ENCODE peak calls at places on chromosomes 12 and 14, in eight cellular contexts. B is endodermal cell; F is GM23338; U is mammary epithelial cell; D is psoas muscle; H is RWPE2; X is left lung; W is CD8-positive, alpha-beta T cell. Y is an unnamed sample. For H3K4me1, the result is how much of the 10 kb centered on the place peaks cover.

GRCh38 chr14:65354131-65354530 is 58.4 kb upstream of the FUT8 start:
- DNase-seq in B (no peak), F (no peak), U (no peak), D (no peak), H (no peak), X (no peak), W (no peak), Y (no peak)

GRCh38 chr12:93621986-93622385 is 49.5 kb downstream of the SOCS2 start:
- DNase-seq in B (no peak), F (no peak), U (no peak), D (no peak), H (no peak), X (no peak), W (no peak), Y (no peak)

GRCh38 chr12:110023634-110024023 is 24.4 kb downstream of the ANKRD13A start:
- DNase-seq in B (no peak), F (no peak), U (no peak), D (no peak), H (no peak), X (no peak), W (no peak), Y (no peak)

GRCh38 chr12:76919388-76920181 is 40.8 kb upstream of the CSRP2 start:
- DNase-seq in B (no peak), F (no peak), U (no peak), D (no peak), H (no peak), X (no peak), W (no peak), Y (no peak)

GRCh38 chr14:55843718-55844403 is 263.9 kb downstream of the KTN1 start:
- DNase-seq in B (no peak), F (no peak), U (no peak), D (no peak), H (no peak), X (no peak), W (no peak), Y (no peak)

GRCh38 chr12:132030367-132031038 is 80.8 kb downstream of the EP400 start:
- DNase-seq in B (no peak), F (no peak), U (no peak), D (no peak), H (no peak), X (no peak), W (no peak), Y (no peak)

GRCh38 chr12:87155616-87156015 is 873.6 kb downstream of the C12orf50 start:
- DNase-seq in B (no peak), F (no peak), U (peak), D (no peak), H (no peak), X (no peak), W (no peak), Y (no peak)

GRCh38 chr12:108884116-108885012 is 4.5 kb downstream of the DAO start:
- DNase-seq in B (peak), F (peak), U (peak), D (peak), H (no peak), X (peak), W (peak), Y (peak)

GRCh38 chr14:88908216-88908615 is 83.8 kb downstream of the TTC8 start:
- DNase-seq in B (no peak), F (no peak), U (no peak), D (no peak), H (no peak), X (no peak), W (no peak), Y (no peak)

GRCh38 chr12:130965214-130965613 is 11.5 kb downstream of the ADGRD1 start:
- DNase-seq in B (no peak), F (no peak), U (no peak), D (no peak), H (no peak), X (no peak), W (no peak), Y (no peak)

GRCh38 chr14:76975865-76976622 is 52.5 kb downstream of the IRF2BPL start:
- DNase-seq in B (no peak), F (no peak), U (no peak), D (no peak), H (no peak), X (no peak), W (no peak), Y (no peak)

DNA sequence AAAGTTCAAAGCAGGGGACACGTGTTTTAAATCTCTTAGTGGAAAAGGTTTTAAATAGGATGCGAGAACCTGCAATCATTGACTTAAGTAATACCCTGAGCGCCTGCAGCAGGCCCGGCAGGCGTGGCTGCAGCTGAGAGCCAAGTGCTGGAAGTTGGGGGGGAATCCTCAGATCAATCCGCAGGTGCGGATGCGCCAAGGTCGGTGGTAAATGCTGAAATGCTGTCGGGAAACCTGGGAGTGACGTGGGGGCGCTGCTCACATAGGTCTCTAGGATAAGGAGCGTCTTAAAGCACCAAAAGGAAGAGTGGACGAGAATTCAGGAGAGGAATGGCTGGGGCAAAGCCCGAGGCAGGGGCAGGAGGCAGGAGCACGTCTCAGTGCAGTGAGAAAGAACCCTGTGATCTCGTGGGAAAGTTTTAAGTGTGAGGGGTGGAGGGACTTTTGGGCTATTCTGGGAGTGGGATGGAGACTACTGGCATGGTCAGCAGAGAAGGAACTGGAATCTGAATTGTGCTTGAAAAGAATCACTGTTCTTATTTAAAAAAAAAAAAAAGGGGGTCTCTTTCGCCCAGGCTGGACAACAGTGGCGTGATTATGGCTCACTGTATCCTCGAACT is 883 bp upstream of the CDCA4 start:
- DNase-seq in B (peak), F (peak), U (peak), D (no peak), H (no peak), X (peak), W (peak), Y (no peak)
- H3K4me1 ChIP-seq in B (under half), F (under half), U (half or more), D (under half), H (half or more), X (under half), W (under half), Y (half or more)

GRCh38 chr12:92138626-92139025 is 7.0 kb downstream of the BTG1 start:
- DNase-seq in B (no peak), F (no peak), U (no peak), D (no peak), H (no peak), X (no peak), W (no peak), Y (no peak)

GRCh38 chr12:92138144-92138543 is 7.5 kb downstream of the BTG1 start:
- DNase-seq in B (no peak), F (no peak), U (peak), D (no peak), H (no peak), X (no peak), W (no peak), Y (no peak)

GRCh38 chr12:92136021-92136735 is 9.5 kb downstream of the BTG1 start:
- DNase-seq in B (no peak), F (no peak), U (no peak), D (no peak), H (no peak), X (no peak), W (no peak), Y (no peak)

GRCh38 chr12:92134638-92135274 is 10.9 kb downstream of the BTG1 start:
- DNase-seq in B (no peak), F (no peak), U (peak), D (no peak), H (no peak), X (no peak), W (no peak), Y (no peak)

DNA sequence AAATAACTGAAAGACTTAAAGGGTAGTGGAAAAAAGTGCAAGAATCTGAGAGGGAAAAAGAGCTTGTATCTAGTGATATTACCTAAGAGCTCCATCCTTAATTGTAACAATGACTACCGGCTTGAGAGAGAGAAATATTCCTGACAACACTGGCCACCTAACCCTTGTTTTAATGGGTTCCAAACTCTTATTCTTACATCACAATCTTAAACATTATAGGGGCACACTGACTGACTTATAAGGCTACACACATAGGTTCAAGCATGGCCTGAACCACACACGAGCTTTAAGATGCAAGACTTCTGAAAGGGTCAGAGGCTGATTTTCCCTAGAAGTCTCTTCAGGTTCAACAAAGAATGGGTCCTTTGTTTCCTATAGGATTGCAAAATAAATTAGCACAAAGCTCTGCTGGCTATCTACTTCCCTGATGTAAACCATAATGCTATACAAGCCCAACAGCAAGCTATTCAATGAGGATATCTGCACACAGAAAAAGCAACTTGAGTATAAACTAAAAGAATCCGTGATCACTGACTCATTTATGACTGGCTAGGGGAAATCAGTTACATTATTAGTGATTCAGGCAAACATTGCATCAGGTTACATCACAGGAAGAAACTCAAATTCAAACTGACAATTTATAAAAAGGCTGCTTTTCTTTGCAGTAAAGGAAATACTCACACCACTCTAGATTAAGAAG is 8.6 kb downstream of the BTG1 start:
- DNase-seq in B (no peak), F (peak), U (peak), D (no peak), H (no peak), X (no peak), W (no peak), Y (no peak)
- H3K4me3 ChIP-seq in B (no peak), F (peak), U (peak), D (peak), H (no peak), X (no peak), W (peak), Y (peak)

GRCh38 chr12:52231305-52232232 is 1.5 kb upstream of the KRT7 start:
- DNase-seq in B (no peak), F (no peak), U (peak), D (peak), H (peak), X (no peak), W (no peak), Y (no peak)
- H3K4me1 ChIP-seq in B (under half), F (under half), U (half or more), D (under half), H (under half), X (under half), W (under half), Y (under half)

GRCh38 chr12:22527999-22528398 is 16.3 kb downstream of the C2CD5 start:
- DNase-seq in B (no peak), F (no peak), U (no peak), D (no peak), H (no peak), X (no peak), W (no peak), Y (no peak)

GRCh38 chr12:22526836-22527235 is 17.5 kb downstream of the C2CD5 start:
- DNase-seq in B (no peak), F (no peak), U (no peak), D (no peak), H (no peak), X (no peak), W (no peak), Y (no peak)

GRCh38 chr12:22531205-22531604 is 13.1 kb downstream of the C2CD5 start:
- DNase-seq in B (no peak), F (no peak), U (no peak), D (no peak), H (no peak), X (no peak), W (no peak), Y (no peak)

GRCh38 chr12:22529281-22530060 is 14.9 kb downstream of the C2CD5 start:
- DNase-seq in B (no peak), F (peak), U (peak), D (no peak), H (no peak), X (no peak), W (no peak), Y (no peak)

GRCh38 chr12:22525426-22525825 is 18.9 kb downstream of the C2CD5 start:
- DNase-seq in B (no peak), F (no peak), U (no peak), D (no peak), H (no peak), X (no peak), W (no peak), Y (no peak)
- H3K4me3 ChIP-seq in B (no peak), F (no peak), U (no peak), D (no peak), H (no peak), X (no peak), W (no peak), Y (no peak)

DNA sequence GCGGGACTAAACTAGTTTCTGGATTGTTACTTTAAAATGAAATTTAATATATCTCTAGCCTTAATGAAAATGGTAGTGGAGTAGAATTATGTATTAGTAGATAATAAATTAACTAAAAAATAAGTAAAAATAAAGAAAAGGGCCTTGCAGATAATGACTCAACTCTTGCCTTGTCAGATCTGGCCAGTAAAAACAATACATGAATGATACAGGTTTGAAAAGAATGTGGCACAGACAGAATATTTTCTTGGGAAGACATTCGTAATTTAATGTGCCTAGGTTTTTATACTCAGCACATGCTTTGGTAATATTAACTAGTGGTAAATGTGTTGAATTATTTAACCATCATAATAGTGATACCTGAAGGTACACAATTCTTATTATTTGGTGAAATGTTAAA is 28.3 kb downstream of the ATF7IP start:
- DNase-seq in B (no peak), F (no peak), U (peak), D (no peak), H (no peak), X (no peak), W (no peak), Y (no peak)
- H3K4me1 ChIP-seq in B (under half), F (half or more), U (under half), D (under half), H (under half), X (under half), W (half or more), Y (half or more)

DNA sequence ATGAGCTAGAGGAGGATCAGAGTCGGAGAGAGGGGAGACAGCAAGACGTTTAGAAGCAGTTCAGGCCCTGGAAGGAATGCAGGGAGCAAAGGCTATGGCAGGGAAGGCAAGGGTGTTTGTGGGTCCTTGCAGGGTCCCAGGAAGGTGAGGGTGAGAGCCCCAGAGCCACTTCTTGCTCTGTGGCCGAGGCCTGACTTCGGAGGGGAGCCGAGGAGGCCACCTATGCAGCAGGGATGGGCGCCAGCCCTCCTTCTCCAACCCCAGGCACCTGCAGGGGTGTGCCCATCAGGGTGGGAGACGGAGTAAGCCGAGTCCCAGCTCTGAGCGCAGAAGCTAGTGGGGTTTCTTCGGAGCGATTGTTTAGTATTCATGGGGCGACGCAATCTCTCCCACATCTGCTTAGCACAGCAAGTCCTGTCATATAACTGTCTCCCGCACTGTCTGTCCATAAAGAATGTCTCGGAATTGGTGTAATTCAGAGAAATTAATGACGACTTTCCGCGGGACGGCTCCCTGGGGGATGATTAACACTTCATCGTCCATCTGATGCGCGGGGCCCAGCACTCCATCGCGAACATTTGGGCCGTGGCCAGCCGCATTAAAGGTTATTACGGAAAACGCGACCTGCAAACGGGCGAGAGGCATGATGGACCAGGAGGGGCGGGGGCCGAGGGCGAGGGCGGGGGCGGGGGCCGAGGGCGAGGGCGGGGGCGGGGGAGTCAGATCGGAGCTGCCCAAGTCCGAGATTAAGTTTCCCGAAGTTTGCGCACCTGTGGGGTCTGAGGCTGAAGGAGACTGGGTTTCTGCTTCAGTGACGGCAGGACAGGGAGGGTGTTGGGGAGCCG is 12.3 kb upstream of the CALCOCO1 start:
- DNase-seq in B (peak), F (peak), U (no peak), D (no peak), H (no peak), X (no peak), W (no peak), Y (peak)
- H3K4me3 ChIP-seq in B (peak), F (peak), U (no peak), D (peak), H (no peak), X (no peak), W (peak), Y (peak)

GRCh38 chr12:15709524-15709923 is 79.7 kb downstream of the EPS8 start:
- DNase-seq in B (peak), F (peak), U (no peak), D (no peak), H (no peak), X (no peak), W (no peak), Y (no peak)
- H3K4me1 ChIP-seq in B (under half), F (under half), U (under half), D (under half), H (under half), X (under half), W (under half), Y (under half)

GRCh38 chr12:2409656-2410265 is 357.0 kb downstream of the CACNA1C start:
- DNase-seq in B (no peak), F (no peak), U (no peak), D (peak), H (peak), X (no peak), W (no peak), Y (no peak)

GRCh38 chr12:2411011-2411410 is 358.2 kb downstream of the CACNA1C start:
- DNase-seq in B (no peak), F (no peak), U (no peak), D (peak), H (peak), X (no peak), W (no peak), Y (no peak)

GRCh38 chr12:2410490-2410889 is 357.7 kb downstream of the CACNA1C start:
- DNase-seq in B (no peak), F (no peak), U (no peak), D (peak), H (no peak), X (no peak), W (no peak), Y (no peak)

GRCh38 chr12:2406903-2407302 is 354.1 kb downstream of the CACNA1C start:
- DNase-seq in B (no peak), F (no peak), U (no peak), D (peak), H (no peak), X (no peak), W (no peak), Y (no peak)

GRCh38 chr12:2408262-2408661 is 355.5 kb downstream of the CACNA1C start:
- DNase-seq in B (no peak), F (no peak), U (no peak), D (no peak), H (no peak), X (no peak), W (no peak), Y (no peak)
- H3K4me3 ChIP-seq in B (no peak), F (no peak), U (no peak), D (no peak), H (no peak), X (no peak), W (no peak), Y (no peak)

GRCh38 chr14:95465936-95466335 is 50.5 kb downstream of the SYNE3 start:
- DNase-seq in B (no peak), F (no peak), U (no peak), D (no peak), H (no peak), X (no peak), W (no peak), Y (no peak)
- H3K4me1 ChIP-seq in B (under half), F (under half), U (under half), D (under half), H (under half), X (under half), W (half or more), Y (half or more)

GRCh38 chr14:92903359-92903758 is 19.6 kb upstream of the CHGA start:
- DNase-seq in B (no peak), F (no peak), U (no peak), D (no peak), H (no peak), X (no peak), W (no peak), Y (no peak)

GRCh38 chr14:92900660-92901059 is 22.3 kb upstream of the CHGA start:
- DNase-seq in B (no peak), F (no peak), U (peak), D (no peak), H (no peak), X (no peak), W (no peak), Y (no peak)

GRCh38 chr14:92902726-92903125 is 20.2 kb upstream of the CHGA start:
- DNase-seq in B (peak), F (peak), U (no peak), D (no peak), H (no peak), X (no peak), W (no peak), Y (no peak)

GRCh38 chr14:92898732-92899131 is 24.2 kb upstream of the CHGA start:
- DNase-seq in B (no peak), F (no peak), U (no peak), D (no peak), H (no peak), X (no peak), W (no peak), Y (no peak)

GRCh38 chr14:92902191-92902590 is 20.8 kb upstream of the CHGA start:
- DNase-seq in B (no peak), F (no peak), U (no peak), D (no peak), H (no peak), X (no peak), W (no peak), Y (no peak)
- H3K4me3 ChIP-seq in B (no peak), F (no peak), U (no peak), D (no peak), H (no peak), X (no peak), W (no peak), Y (no peak)

Y was measured in CD8-positive, alpha-beta memory T cell.